ENCODE peak calls at places on chromosomes 2 and 18, in four cellular contexts. One of them, this sample, is unnamed.

GRCh38 chr2:198518935-198519334 is 714.5 kb downstream of the PLCL1 start:
- DNase-seq in HFFc6: no peak
- DNase-seq in B cell: no peak
- DNase-seq in heart left ventricle: no peak
- DNase-seq in this sample: peak

GRCh38 chr2:58762176-58762781 is 521.2 kb upstream of the FANCL start:
- DNase-seq in B cell: peak
- DNase-seq in HFFc6: peak
- DNase-seq in heart left ventricle: peak
- DNase-seq in this sample: no peak

GRCh38 chr2:64819774-64820688 is 166.3 kb upstream of the SERTAD2 start:
- DNase-seq in heart left ventricle: no peak
- DNase-seq in B cell: no peak
- DNase-seq in HFFc6: peak
- DNase-seq in this sample: peak

GRCh38 chr2:48693066-48693465 is 62.5 kb downstream of the LHCGR start:
- DNase-seq in heart left ventricle: no peak
- DNase-seq in B cell: no peak
- DNase-seq in HFFc6: no peak
- DNase-seq in this sample: no peak

GRCh38 chr18:80198391-80198790 is 48.9 kb downstream of the PARD6G start:
- DNase-seq in heart left ventricle: no peak
- DNase-seq in HFFc6: no peak
- DNase-seq in B cell: no peak
- DNase-seq in this sample: no peak

GRCh38 chr18:4399929-4400328 is 55.2 kb downstream of the DLGAP1 start:
- DNase-seq in HFFc6: no peak
- DNase-seq in B cell: no peak
- DNase-seq in heart left ventricle: no peak
- DNase-seq in this sample: no peak

GRCh38 chr18:76708727-76709353 is 113.5 kb upstream of the ZNF236 start:
- DNase-seq in B cell: no peak
- DNase-seq in heart left ventricle: no peak
- DNase-seq in HFFc6: no peak
- DNase-seq in this sample: no peak

GRCh38 chr2:26086155-26086634 is 52.3 kb downstream of the RAB10 start:
- DNase-seq in B cell: no peak
- DNase-seq in heart left ventricle: no peak
- DNase-seq in HFFc6: peak
- DNase-seq in this sample: no peak

GRCh38 chr2:11155326-11156059 is at the start of gene SLC66A3:
- DNase-seq in heart left ventricle: no peak
- DNase-seq in HFFc6: peak
- DNase-seq in B cell: no peak
- DNase-seq in this sample: no peak

GRCh38 chr2:36338827-36339145 is 16.8 kb upstream of the CRIM1 start:
- DNase-seq in B cell: no peak
- DNase-seq in HFFc6: peak
- DNase-seq in heart left ventricle: no peak
- DNase-seq in this sample: no peak

GRCh38 chr2:77977486-77978063 is 455.4 kb upstream of the LRRTM4 start:
- DNase-seq in HFFc6: no peak
- DNase-seq in B cell: no peak
- DNase-seq in heart left ventricle: no peak
- DNase-seq in this sample: no peak

GRCh38 chr2:174951746-174952145 is 53.4 kb downstream of the CHN1 start:
- DNase-seq in B cell: no peak
- DNase-seq in HFFc6: peak
- DNase-seq in heart left ventricle: no peak
- DNase-seq in this sample: no peak

GRCh38 chr2:37555457-37555856 is 116.0 kb downstream of the CDC42EP3 start:
- DNase-seq in B cell: peak
- DNase-seq in HFFc6: no peak
- DNase-seq in heart left ventricle: peak
- DNase-seq in this sample: no peak

GRCh38 chr2:23850564-23851256 is 76.2 kb downstream of the ATAD2B start:
- DNase-seq in HFFc6: no peak
- DNase-seq in heart left ventricle: no peak
- DNase-seq in B cell: no peak
- DNase-seq in this sample: peak

GRCh38 chr18:22314001-22314400 is 103.7 kb downstream of the CTAGE1 start:
- DNase-seq in heart left ventricle: no peak
- DNase-seq in HFFc6: no peak
- DNase-seq in B cell: no peak
- DNase-seq in this sample: no peak

GRCh38 chr2:193566276-193566675 is 1371.5 kb upstream of the TMEFF2 start:
- DNase-seq in HFFc6: no peak
- DNase-seq in heart left ventricle: no peak
- DNase-seq in B cell: no peak
- DNase-seq in this sample: no peak

GRCh38 chr2:16332681-16333519 is 332.7 kb downstream of the CYRIA start:
- DNase-seq in B cell: no peak
- DNase-seq in HFFc6: no peak
- DNase-seq in heart left ventricle: no peak
- DNase-seq in this sample: no peak

GRCh38 chr2:122421777-122422176 is 666.3 kb downstream of the TSN start:
- DNase-seq in heart left ventricle: no peak
- DNase-seq in B cell: no peak
- DNase-seq in HFFc6: no peak
- DNase-seq in this sample: no peak

GRCh38 chr2:148989882-148990493 is 48.5 kb upstream of the LYPD6B start:
- DNase-seq in B cell: peak
- DNase-seq in heart left ventricle: peak
- DNase-seq in HFFc6: peak
- DNase-seq in this sample: peak

GRCh38 chr2:223586261-223586660 is 15.9 kb downstream of the SCG2 start:
- DNase-seq in HFFc6: peak
- DNase-seq in B cell: no peak
- DNase-seq in heart left ventricle: no peak
- DNase-seq in this sample: no peak

GRCh38 chr18:27769152-27769551 is 407.8 kb downstream of the CDH2 start:
- DNase-seq in HFFc6: no peak
- DNase-seq in B cell: no peak
- DNase-seq in heart left ventricle: no peak
- DNase-seq in this sample: no peak

GRCh38 chr2:138180691-138181386 is 216.6 kb downstream of the HNMT start:
- DNase-seq in HFFc6: no peak
- DNase-seq in heart left ventricle: no peak
- DNase-seq in B cell: no peak
- DNase-seq in this sample: no peak
- TF ChIP-seq CTCF in HFFc6: no peak
- TF ChIP-seq CTCF in heart left ventricle: no peak
- TF ChIP-seq CTCF in B cell: no peak
- TF ChIP-seq CTCF in this sample: no peak

DNA sequence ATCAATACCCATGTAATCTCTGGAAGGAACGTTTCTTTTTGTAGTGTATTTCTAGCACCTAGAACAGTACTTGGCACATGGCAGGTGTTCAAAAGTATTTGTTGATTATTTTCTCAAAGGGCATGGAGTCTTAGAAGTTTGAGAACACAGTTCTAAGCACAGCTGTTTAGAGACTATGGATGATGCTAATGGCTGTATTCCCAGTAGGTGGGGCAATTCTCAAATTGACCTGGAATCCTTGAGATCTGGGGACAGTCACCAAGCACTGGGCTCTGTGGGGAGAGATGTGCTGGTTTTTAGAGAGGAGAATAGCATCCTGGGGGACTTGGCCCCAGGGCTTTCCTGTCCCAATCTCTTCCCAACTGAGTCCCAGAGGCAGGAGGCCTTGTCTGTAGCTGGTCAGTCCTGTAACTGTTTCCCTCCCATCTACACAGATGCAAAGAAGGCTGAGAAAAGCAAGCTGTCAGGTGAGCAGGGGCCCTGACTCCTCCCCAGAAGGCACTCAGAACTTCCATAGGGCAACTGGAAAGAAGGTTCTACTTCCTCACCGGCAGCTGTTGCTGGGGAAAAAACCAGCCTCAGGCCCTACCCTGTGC is 17.5 kb upstream of the IL36G start:
- DNase-seq in heart left ventricle: no peak
- DNase-seq in HFFc6: no peak
- DNase-seq in B cell: no peak
- DNase-seq in this sample: no peak
- TF ChIP-seq CTCF in heart left ventricle: no peak
- TF ChIP-seq CTCF in HFFc6: peak
- TF ChIP-seq CTCF in B cell: no peak
- TF ChIP-seq CTCF in this sample: no peak

GRCh38 chr2:140869107-140869506 is 1261.7 kb downstream of the LRP1B start:
- DNase-seq in B cell: no peak
- DNase-seq in heart left ventricle: no peak
- DNase-seq in HFFc6: no peak
- DNase-seq in this sample: no peak

GRCh38 chr2:140861666-140862065 is 1269.2 kb downstream of the LRP1B start:
- DNase-seq in heart left ventricle: no peak
- DNase-seq in HFFc6: no peak
- DNase-seq in B cell: no peak
- DNase-seq in this sample: no peak

GRCh38 chr2:140865851-140866250 is 1265.0 kb downstream of the LRP1B start:
- DNase-seq in HFFc6: no peak
- DNase-seq in heart left ventricle: no peak
- DNase-seq in B cell: no peak
- DNase-seq in this sample: no peak

GRCh38 chr2:140863713-140864112 is 1267.1 kb downstream of the LRP1B start:
- DNase-seq in B cell: no peak
- DNase-seq in HFFc6: peak
- DNase-seq in heart left ventricle: no peak
- DNase-seq in this sample: peak
- TF ChIP-seq CTCF in B cell: peak
- TF ChIP-seq CTCF in HFFc6: peak
- TF ChIP-seq CTCF in heart left ventricle: peak
- TF ChIP-seq CTCF in this sample: peak

GRCh38 chr2:199682001-199682400 is 169.0 kb downstream of the FTCDNL1 start:
- DNase-seq in heart left ventricle: no peak
- DNase-seq in HFFc6: no peak
- DNase-seq in B cell: no peak
- DNase-seq in this sample: no peak
- TF ChIP-seq CTCF in heart left ventricle: no peak
- TF ChIP-seq CTCF in HFFc6: no peak
- TF ChIP-seq CTCF in B cell: no peak
- TF ChIP-seq CTCF in this sample: no peak

This sample was measured in GM13977.